ENCODE peak calls at places on chromosomes 5 and 9, in seven cellular contexts. Q is OCI-LY7; N is activated CD4-positive, alpha-beta T cell treated with anti-CD3 and anti-CD28 coated beads, Interleukin-2, amount 50 U/mL, for 1 hour; G is effector memory CD4-positive, alpha-beta T cell; A is activated naive CD4-positive, alpha-beta T cell treated with anti-CD3 and anti-CD28 coated beads, Interleukin-2, amount 50 U/mL, for 72 hours; Z is NCI-H1092 treated with DMSO at 0.1 percent for 48 hours; L is KG1. M is an unnamed sample.
A peak's percentile ranks its signal among the peaks of the same experiment; 100 is the strongest.

GRCh38 chr9:2991292-2991691 is 147.4 kb upstream of the PUM3 start:
- DNase-seq in A (no peak), Q (no peak), G (no peak), N (no peak), L (no peak), Z (no peak), M (no peak)

GRCh38 chr9:132381966-132382541 is 24.6 kb downstream of the TTF1 start:
- DNase-seq in L (peak; percentile 20), G (no peak), A (no peak), Z (no peak), N (no peak), Q (peak; percentile 93), M (no peak)

GRCh38 chr5:14870347-14871083 is 1.1 kb downstream of the ANKH start:
- DNase-seq in Q (peak; percentile 79), L (no peak), G (peak; percentile 55), A (no peak), Z (peak; percentile 60), N (peak; percentile 78), M (no peak)

GRCh38 chr9:22052376-22052945 is 43.4 kb upstream of the CDKN2B start:
- DNase-seq in A (no peak), Z (no peak), N (no peak), G (no peak), Q (no peak), L (no peak), M (no peak)

GRCh38 chr5:140341591-140341990 is 4.8 kb downstream of the HBEGF start:
- DNase-seq in Z (no peak), G (no peak), L (no peak), Q (no peak), A (no peak), N (no peak), M (no peak)

GRCh38 chr5:55371145-55371544 is 63.4 kb downstream of the MTREX start:
- DNase-seq in A (no peak), G (no peak), Q (no peak), L (no peak), Z (no peak), N (no peak), M (no peak)

GRCh38 chr9:20137425-20137824 is 348.6 kb upstream of the SLC24A2 start:
- DNase-seq in A (no peak), L (no peak), Q (no peak), G (no peak), Z (no peak), N (no peak), M (no peak)

GRCh38 chr9:82201186-82201585 is 212.6 kb downstream of the SPATA31D1 start:
- DNase-seq in N (no peak), G (no peak), Z (no peak), L (no peak), Q (no peak), A (no peak), M (no peak)

GRCh38 chr9:69425402-69425801 is 100.4 kb downstream of the ENTREP1 start:
- DNase-seq in L (no peak), A (no peak), Z (no peak), Q (no peak), G (no peak), N (no peak), M (no peak)

GRCh38 chr9:107033974-107034373 is 171.0 kb downstream of the ZNF462 start:
- DNase-seq in G (no peak), Z (no peak), Q (no peak), L (no peak), A (no peak), N (no peak), M (no peak)

GRCh38 chr5:113343343-113343742 is 91.4 kb downstream of the TSSK1B start:
- DNase-seq in Q (no peak), G (no peak), A (no peak), N (no peak), L (no peak), Z (no peak), M (no peak)

GRCh38 chr5:40841068-40841805 is at the start of gene CARD6:
- DNase-seq in G (no peak), L (peak; percentile 49), N (no peak), Z (no peak), A (no peak), Q (no peak), M (peak; percentile 33)

GRCh38 chr5:11468334-11469039 is 435.8 kb downstream of the CTNND2 start:
- DNase-seq in A (no peak), G (no peak), L (no peak), N (no peak), Z (no peak), Q (no peak), M (no peak)

GRCh38 chr9:92133949-92134604 is 18.9 kb upstream of the SPTLC1 start:
- DNase-seq in L (peak; percentile 53), N (peak; percentile 69), Z (peak; percentile 63), A (peak; percentile 72), G (peak; percentile 65), Q (peak; percentile 74), M (peak; percentile 24)

GRCh38 chr9:71830131-71830530 is 61.8 kb upstream of the CEMIP2 start:
- DNase-seq in L (no peak), Q (no peak), N (no peak), Z (no peak), G (no peak), A (no peak), M (no peak)

GRCh38 chr5:179805070-179805528 is 1.6 kb downstream of the MGAT4B start:
- DNase-seq in Q (no peak), N (no peak), Z (no peak), L (no peak), A (no peak), G (no peak), M (no peak)

GRCh38 chr5:56585973-56586740 is 229.2 kb upstream of the MAP3K1 start:
- DNase-seq in A (no peak), Q (no peak), G (no peak), Z (peak; percentile 56), L (no peak), N (no peak), M (no peak)

GRCh38 chr5:160970605-160971191 is 118.7 kb upstream of the ATP10B start:
- DNase-seq in A (no peak), L (no peak), N (no peak), Q (peak; percentile 53), Z (peak; percentile 22), G (no peak), M (no peak)

GRCh38 chr5:127254729-127255284 is 35.8 kb upstream of the MEGF10 start:
- DNase-seq in L (no peak), Z (no peak), N (no peak), Q (no peak), A (no peak), G (no peak), M (no peak)

GRCh38 chr5:155129513-155129880 is 115.9 kb downstream of the KIF4B start:
- DNase-seq in N (no peak), L (no peak), Q (no peak), A (no peak), G (no peak), Z (no peak), M (no peak)

GRCh38 chr9:111759762-111760639 is 34.7 kb downstream of the SHOC1 start:
- DNase-seq in N (peak; percentile 24), Q (peak; percentile 71), G (peak; percentile 25), L (peak; percentile 54), Z (peak; percentile 64), A (no peak), M (peak; percentile 53)

GRCh38 chr9:125462766-125463384 is 201.2 kb downstream of the GAPVD1 start:
- DNase-seq in Q (no peak), Z (no peak), A (no peak), G (no peak), L (no peak), N (no peak), M (no peak)

GRCh38 chr5:52989781-52990530 is 804 bp downstream of the ITGA2 start:
- DNase-seq in N (peak; percentile 17), G (peak; percentile 12), A (peak; percentile 58), L (no peak), Q (no peak), Z (no peak), M (no peak)

M was measured in GF-D8.